ENCODE peak calls at places on chromosome 11, in seven cellular contexts. G, X, A, I, D, F and Q are unnamed samples.

GRCh38 chr11:110606415-110606814 is 105.8 kb downstream of the ARHGAP20 start:
- DNase-seq in A (peak; percentile 37), X (no peak), F (no peak), I (no peak), D (peak; percentile 29), G (no peak), Q (no peak)

GRCh38 chr11:17230867-17231851 is 23.4 kb upstream of the PIK3C2A start:
- DNase-seq in X (no peak), D (no peak), A (no peak), G (no peak), F (no peak), I (no peak), Q (no peak)

GRCh38 chr11:117020287-117020686 is 77.9 kb downstream of the SIK3 start:
- DNase-seq in G (peak; percentile 33), F (no peak), X (no peak), I (no peak), D (no peak), A (no peak), Q (no peak)

GRCh38 chr11:9747229-9747628 is 83.4 kb downstream of the SWAP70 start:
- DNase-seq in F (no peak), X (no peak), D (no peak), G (no peak), A (no peak), I (no peak), Q (no peak)

GRCh38 chr11:118792642-118793124 is 1.7 kb upstream of the DDX6 start:
- DNase-seq in A (peak; percentile 97), G (peak; percentile 91), X (peak; percentile 89), F (peak; percentile 91), I (peak; percentile 69), D (peak; percentile 86), Q (peak; percentile 90)

GRCh38 chr11:937853-938261 is 12.2 kb downstream of the AP2A2 start:
- DNase-seq in D (no peak), A (no peak), I (no peak), F (no peak), X (no peak), G (no peak), Q (no peak)

GRCh38 chr11:2529636-2530035 is 84.8 kb downstream of the KCNQ1 start:
- DNase-seq in G (no peak), I (no peak), F (peak; percentile 61), D (no peak), X (no peak), A (no peak), Q (no peak)

GRCh38 chr11:47980093-47980906 is at the start of gene PTPRJ:
- DNase-seq in X (no peak), D (peak; percentile 88), I (no peak), F (peak; percentile 75), G (peak; percentile 71), A (peak; percentile 78), Q (peak; percentile 53)

GRCh38 chr11:112504056-112504455 is 243.4 kb upstream of the PLET1 start:
- DNase-seq in A (no peak), X (no peak), F (no peak), D (no peak), G (no peak), I (no peak), Q (no peak)

GRCh38 chr11:94521684-94522083 is 9.4 kb downstream of the C11orf97 start:
- DNase-seq in A (peak; percentile 74), F (no peak), I (no peak), G (no peak), X (peak; percentile 29), D (no peak), Q (no peak)

DNA sequence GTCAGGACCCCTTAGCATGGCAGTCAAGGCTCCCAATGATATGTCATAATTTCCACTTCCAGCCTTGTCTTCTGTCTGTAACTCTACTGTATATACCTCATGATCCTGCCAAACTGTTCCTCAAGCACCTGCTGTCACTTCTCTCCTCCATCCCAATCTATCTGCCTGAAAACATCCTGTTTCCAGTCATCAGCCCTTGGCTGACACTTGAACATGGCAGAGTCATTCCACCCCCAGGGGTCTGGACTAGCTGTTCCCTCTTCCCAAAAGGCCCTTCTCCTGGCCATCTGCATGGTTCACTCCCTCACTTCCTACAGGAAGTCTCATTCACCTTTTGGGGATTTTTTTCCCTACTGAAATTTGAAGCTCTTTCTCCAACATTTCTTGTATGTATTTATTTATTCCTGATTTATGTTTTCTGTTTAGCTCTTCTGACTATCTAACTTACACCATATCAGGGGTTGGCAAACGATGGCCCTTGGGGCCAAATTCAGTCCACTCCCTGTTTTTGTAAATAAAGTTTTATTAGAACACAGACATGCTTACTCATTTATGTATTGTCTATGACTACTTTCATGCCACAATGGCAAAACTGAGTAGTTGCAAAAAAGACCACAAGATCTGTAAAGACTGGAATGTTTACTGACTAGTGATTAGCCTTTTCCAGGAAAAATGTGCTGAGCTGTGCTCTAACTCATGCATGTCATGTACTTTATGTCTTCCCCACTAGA is 278.4 kb downstream of the KIRREL3 start:
- DNase-seq in F (no peak), A (no peak), D (no peak), I (no peak), X (no peak), G (no peak), Q (no peak)
- H3K27ac ChIP-seq in F (no peak overlapping the region), A (no peak overlapping the region), D (no peak overlapping the region), I (no peak overlapping the region), X (no peak overlapping the region), G (no peak overlapping the region), Q (no peak overlapping the region)

DNA sequence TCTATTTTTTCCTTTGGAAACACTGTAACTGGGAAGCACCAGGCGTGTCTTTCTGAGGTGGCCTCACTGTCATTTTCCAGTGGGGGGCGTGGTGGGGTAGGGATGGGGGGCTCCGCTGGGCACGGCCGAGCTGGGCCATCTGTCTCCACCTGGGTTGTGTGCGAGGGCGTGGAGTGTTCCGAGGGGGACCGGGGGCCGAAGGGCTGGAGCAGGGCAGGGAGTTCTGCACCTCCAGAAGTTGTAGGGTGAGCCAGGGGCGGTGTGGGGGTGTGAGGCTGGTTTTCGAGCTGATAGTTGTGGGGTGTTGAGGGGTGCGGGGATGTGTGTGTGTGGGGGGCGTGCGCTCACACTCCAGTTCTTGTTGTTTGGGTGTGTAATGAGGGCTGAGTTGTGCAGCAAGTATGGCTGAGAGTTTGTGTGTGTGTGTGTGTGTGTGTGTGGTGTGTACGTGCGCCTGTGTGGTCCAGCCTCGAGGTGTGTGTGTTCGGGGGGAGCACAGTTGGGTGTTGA is 10.8 kb downstream of the YPEL4 start:
- DNase-seq in D (peak; percentile 41), G (no peak), X (peak; percentile 22), A (no peak), F (no peak), I (no peak), Q (no peak)
- TF ChIP-seq CTCF in D (peak; percentile 2), G (no peak), X (peak; percentile 1), A (peak; percentile 18), F (no peak), I (no peak), Q (no peak)

DNA sequence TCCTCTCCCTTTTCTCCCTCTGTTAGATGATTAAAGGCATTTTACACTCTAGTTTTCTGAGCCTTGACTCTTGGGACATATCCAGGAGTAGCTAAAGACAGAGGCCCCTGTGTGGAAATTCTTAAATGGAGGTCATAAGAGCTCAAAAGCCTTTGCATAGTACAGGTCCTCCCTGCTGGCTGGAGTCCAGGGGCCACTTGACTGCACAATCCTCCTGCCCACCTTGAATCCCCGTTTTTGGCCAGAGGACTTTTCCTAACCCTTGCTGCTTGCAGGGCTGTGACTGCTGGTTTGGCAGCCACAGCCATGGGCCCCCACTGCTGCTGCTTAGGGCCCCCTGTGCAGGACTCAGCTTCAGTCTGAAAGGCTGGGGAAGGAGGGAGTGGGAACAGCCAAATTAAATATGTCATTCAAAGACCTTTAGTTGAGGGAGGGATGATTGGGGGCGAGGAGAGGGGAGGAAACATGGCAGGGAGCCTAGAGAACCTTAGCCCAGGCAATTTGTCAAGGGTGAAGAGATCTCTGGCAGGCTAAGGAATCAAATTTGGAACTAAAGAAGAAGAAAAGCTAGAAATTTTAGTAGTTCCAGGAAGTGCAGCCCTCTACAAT is 33.3 kb downstream of the ARHGAP1 start:
- DNase-seq in G (no peak), X (no peak), I (peak; percentile 54), A (no peak), D (no peak), F (peak; percentile 69), Q (no peak)
- H3K27ac ChIP-seq in G (no peak overlapping the region), X (no peak overlapping the region), I (peak overlapping the region; percentile 82), A (no peak overlapping the region), D (no peak overlapping the region), F (peak overlapping the region; percentile 51), Q (no peak overlapping the region)

GRCh38 chr11:64790205-64791095 is 12.1 kb upstream of the SF1 start:
- DNase-seq in D (no peak), I (no peak), A (no peak), X (no peak), G (no peak), F (peak; percentile 59), Q (no peak)
- TF ChIP-seq CTCF in D (no peak), I (no peak), A (no peak), X (no peak), G (no peak), F (no peak), Q (no peak)